ENCODE peak calls at places on chromosomes 5 and 9, in five cellular contexts. J is BE2C; S is CD8-positive, alpha-beta T cell; T is CD4-positive, alpha-beta T cell; W is ovary. V is an unnamed sample.

GRCh38 chr5:157855404-157855994 is 3.4 kb downstream of the CLINT1 start:
- DNase-seq in J (peak), S (no peak), T (no peak), W (peak), V (no peak)

GRCh38 chr5:38532165-38532669 is 24.2 kb downstream of the LIFR start:
- DNase-seq in J (peak), S (no peak), T (no peak), W (no peak), V (no peak)

GRCh38 chr9:130333041-130334040 is 67.8 kb downstream of the HMCN2 start:
- DNase-seq in J (peak), S (no peak), T (no peak), W (no peak), V (no peak)

GRCh38 chr5:20678814-20679298 is 690.9 kb upstream of the CDH18 start:
- DNase-seq in J (no peak), S (no peak), T (no peak), W (no peak), V (no peak)

GRCh38 chr5:125528881-125529280 is 782.4 kb upstream of the ZNF608 start:
- DNase-seq in J (no peak), S (no peak), T (no peak), W (no peak), V (no peak)

GRCh38 chr5:149860801-149861322 is 83.7 kb downstream of the PDE6A start:
- DNase-seq in J (no peak), S (no peak), T (no peak), W (no peak), V (no peak)

GRCh38 chr5:77218263-77218662 is 7.8 kb downstream of the PDE8B start:
- DNase-seq in J (peak), S (no peak), T (no peak), W (no peak), V (no peak)

GRCh38 chr9:133560311-133560710 is 25.8 kb downstream of the ADAMTSL2 start:
- DNase-seq in J (no peak), S (no peak), T (no peak), W (no peak), V (no peak)

GRCh38 chr9:96553070-96553469 is 66.6 kb downstream of the CDC14B start:
- DNase-seq in J (no peak), S (no peak), T (no peak), W (no peak), V (no peak)

GRCh38 chr9:34375901-34376595 is 650 bp downstream of the MYORG start:
- DNase-seq in J (peak), S (no peak), T (peak), W (peak), V (no peak)
- TF ChIP-seq CTCF in J (peak), S (peak), T (peak), W (no peak), V (peak)

GRCh38 chr9:78871452-78872331 is 574.8 kb downstream of the PSAT1 start:
- DNase-seq in J (no peak), S (no peak), T (no peak), W (no peak), V (no peak)
- TF ChIP-seq CTCF in J (no peak), S (no peak), T (no peak), W (no peak), V (no peak)

GRCh38 chr9:35158501-35159280 is 3.1 kb upstream of the UNC13B start:
- DNase-seq in J (no peak), S (no peak), T (no peak), W (no peak), V (no peak)

GRCh38 chr9:35164711-35165110 is 2.9 kb downstream of the UNC13B start:
- DNase-seq in J (no peak), S (no peak), T (no peak), W (no peak), V (no peak)

GRCh38 chr9:35163413-35163812 is 1.6 kb downstream of the UNC13B start:
- DNase-seq in J (no peak), S (no peak), T (no peak), W (no peak), V (no peak)

GRCh38 chr9:35162605-35163315 is 951 bp downstream of the UNC13B start:
- DNase-seq in J (no peak), S (no peak), T (no peak), W (no peak), V (no peak)

GRCh38 chr9:35161713-35162604 is at the start of gene UNC13B:
- DNase-seq in J (peak), S (peak), T (peak), W (peak), V (peak)
- TF ChIP-seq CTCF in J (peak), S (no peak), T (no peak), W (no peak), V (peak)

GRCh38 chr9:69412741-69413150 is 87.7 kb downstream of the ENTREP1 start:
- DNase-seq in J (peak), S (no peak), T (no peak), W (peak), V (peak)
- TF ChIP-seq CTCF in J (peak), S (no peak), T (no peak), W (peak), V (peak)

GRCh38 chr5:10599828-10600227 is 36.0 kb downstream of the ANKRD33B start:
- DNase-seq in J (no peak), S (no peak), T (no peak), W (no peak), V (no peak)
- TF ChIP-seq CTCF in J (no peak), S (no peak), T (no peak), W (no peak), V (no peak)

GRCh38 chr9:88590558-88591146 is 55.7 kb downstream of the NXNL2 start:
- DNase-seq in J (peak), S (no peak), T (no peak), W (no peak), V (no peak)
- TF ChIP-seq CTCF in J (peak), S (no peak), T (no peak), W (no peak), V (no peak)